ENCODE peak calls at places on chromosome 13, in four cellular contexts. H is SK-N-SH, I is HepG2, M is K562. T is an unnamed sample.

GRCh38 chr13:46721054-46721453 is 75.9 kb downstream of the ESD start:
- DNase-seq in I (peak), M (no peak), H (peak), T (no peak)

GRCh38 chr13:99207511-99207910 is 6.9 kb downstream of the UBAC2 start:
- DNase-seq in I (no peak), H (no peak), M (no peak), T (no peak)

GRCh38 chr13:44311011-44311481 is 62.6 kb upstream of the SERP2 start:
- DNase-seq in M (no peak), H (no peak), I (no peak), T (no peak)

GRCh38 chr13:67408823-67409222 is 178.7 kb upstream of the PCDH9 start:
- DNase-seq in I (peak), H (no peak), M (no peak), T (no peak)

GRCh38 chr13:106515635-106516254 is 19.7 kb downstream of the EFNB2 start:
- DNase-seq in I (no peak), M (no peak), H (no peak), T (no peak)

GRCh38 chr13:101309014-101309619 is 107.2 kb downstream of the NALCN start:
- DNase-seq in I (no peak), H (no peak), M (no peak), T (no peak)

GRCh38 chr13:85137516-85137915 is 661.7 kb downstream of the SLITRK6 start:
- DNase-seq in H (peak), M (no peak), I (no peak), T (no peak)

GRCh38 chr13:77595166-77595810 is 59.8 kb downstream of the SCEL start:
- DNase-seq in I (no peak), H (no peak), M (no peak), T (no peak)

GRCh38 chr13:114203536-114203935 is 24.5 kb downstream of the CFAP97D2 start:
- DNase-seq in I (no peak), M (no peak), H (no peak), T (no peak)

GRCh38 chr13:60047943-60048342 is 115.8 kb downstream of the DIAPH3 start:
- DNase-seq in H (no peak), M (no peak), I (no peak), T (no peak)

GRCh38 chr13:20799726-20800416 is 26.1 kb upstream of the EEF1AKMT1 start:
- DNase-seq in H (no peak), I (no peak), M (no peak), T (no peak)

GRCh38 chr13:40624338-40624737 is 42.1 kb downstream of the FOXO1 start:
- DNase-seq in H (peak), I (no peak), M (no peak), T (no peak)

GRCh38 chr13:40596484-40596883 is 70.0 kb downstream of the FOXO1 start:
- DNase-seq in H (no peak), I (no peak), M (no peak), T (no peak)

GRCh38 chr13:29369060-29369743 is 226.3 kb downstream of the SLC7A1 start:
- DNase-seq in H (peak), M (no peak), I (peak), T (peak)

GRCh38 chr13:34308725-34309124 is 490.8 kb downstream of the RFC3 start:
- DNase-seq in M (no peak), I (no peak), H (no peak), T (no peak)

GRCh38 chr13:74969419-74969818 is 512.5 kb downstream of the TBC1D4 start:
- DNase-seq in I (no peak), M (no peak), H (no peak), T (no peak)

GRCh38 chr13:74966814-74967213 is 515.2 kb downstream of the TBC1D4 start:
- DNase-seq in I (no peak), M (no peak), H (peak), T (no peak)
- TF ChIP-seq NFIC in I (no peak), M (no peak), H (no peak), T (no peak)

DNA sequence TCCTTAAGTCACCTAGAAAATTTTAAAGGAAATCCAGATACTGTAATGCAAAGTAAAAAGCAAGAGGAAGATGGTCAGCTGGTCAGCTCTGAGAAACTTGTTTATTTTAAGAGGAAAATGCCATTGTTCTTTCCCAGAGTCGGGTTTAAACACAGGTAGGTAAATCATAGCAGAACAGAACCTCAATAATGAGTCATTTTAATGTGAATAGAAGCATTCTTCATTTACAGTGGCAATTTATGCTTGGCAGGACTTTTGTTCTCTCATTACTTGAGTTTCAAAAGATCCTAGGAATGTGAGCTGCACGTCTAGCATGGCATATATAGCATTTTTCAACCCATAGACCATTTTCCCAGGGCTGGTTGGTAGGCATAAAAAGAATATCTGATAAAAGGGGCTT is 132.3 kb downstream of the LIG4 start:
- DNase-seq in H (no peak), I (no peak), M (no peak), T (no peak)
- TF ChIP-seq TAF1 in H (no peak), I (no peak), M (no peak), T (no peak)

DNA sequence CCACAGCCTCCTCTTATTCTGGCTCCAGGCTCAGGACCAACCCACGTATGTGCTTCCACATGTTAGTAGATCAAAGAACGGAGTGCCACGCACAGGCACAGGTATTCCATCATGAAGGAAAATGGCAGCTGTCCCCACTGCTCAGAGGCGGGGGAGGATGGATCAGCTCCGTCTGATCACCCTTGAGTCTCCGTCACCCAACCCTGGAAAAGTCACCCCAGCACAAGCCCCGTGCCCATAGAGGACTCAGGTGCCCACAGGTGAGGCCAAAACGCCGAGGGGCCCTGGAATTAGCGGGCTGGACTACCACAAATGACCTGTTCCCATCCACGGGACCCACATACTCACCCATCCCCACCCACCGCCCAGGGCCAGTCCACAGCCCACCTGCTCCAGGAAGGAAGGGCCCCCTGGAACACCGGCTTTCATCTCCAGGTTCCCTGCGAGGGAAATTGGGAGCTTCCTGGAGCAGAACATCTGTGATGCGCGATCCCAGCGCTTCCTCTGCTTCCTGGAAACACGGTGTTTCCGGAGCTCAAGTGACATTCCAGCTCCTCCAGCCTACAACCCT is 120.5 kb upstream of the SPACA7 start:
- DNase-seq in I (no peak), M (no peak), H (no peak), T (no peak)
- TF ChIP-seq NFIC in I (no peak), M (no peak), H (no peak), T (no peak)

DNA sequence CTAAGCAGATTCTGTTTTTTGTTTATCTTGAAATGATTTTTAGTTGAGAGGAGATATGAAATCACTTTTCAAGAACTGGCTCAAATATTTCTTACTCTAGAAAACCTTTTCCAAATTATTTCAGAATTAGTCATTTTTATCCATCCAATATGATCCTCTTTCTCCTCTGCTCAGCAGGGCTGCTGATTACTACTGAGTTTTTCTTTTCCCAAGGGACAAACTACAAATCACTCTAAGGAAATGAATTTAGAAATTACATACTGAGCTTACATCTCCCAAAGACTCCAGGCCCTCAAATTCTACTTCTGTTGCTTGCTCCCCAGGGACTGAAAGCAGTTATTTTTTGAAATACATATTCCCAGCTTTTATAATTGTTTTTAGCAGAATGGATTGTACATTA is 87.4 kb upstream of the UFM1 start:
- DNase-seq in M (no peak), I (no peak), H (no peak), T (no peak)
- TF ChIP-seq TAF1 in M (no peak), I (no peak), H (no peak), T (no peak)

T was measured in GM12878.